ENCODE peak calls at places on chromosomes 4 and X, in four cellular contexts. P, R, J and D are unnamed samples.

GRCh38 chr4:65311120-65311519 is 359.2 kb downstream of the EPHA5 start:
- DNase-seq in P (no peak), R (no peak), J (no peak), D (no peak)

GRCh38 chr4:53591372-53591892 is at the start of gene LNX1:
- DNase-seq in P (no peak), R (no peak), J (peak), D (no peak)

GRCh38 chr4:40523581-40523980 is 106.1 kb downstream of the RBM47 start:
- DNase-seq in P (no peak), R (no peak), J (no peak), D (no peak)

GRCh38 chr4:15506464-15506863 is 36.8 kb downstream of the CC2D2A start:
- DNase-seq in P (no peak), R (no peak), J (no peak), D (no peak)

GRCh38 chr4:77158487-77158861 is 1.5 kb downstream of the CCNG2 start:
- DNase-seq in P (no peak), R (no peak), J (no peak), D (no peak)

GRCh38 chr4:1799364-1799996 is 6.4 kb downstream of the FGFR3 start:
- DNase-seq in P (no peak), R (no peak), J (no peak), D (no peak)

GRCh38 chr4:93409035-93409434 is 419.5 kb upstream of the ATOH1 start:
- DNase-seq in P (no peak), R (no peak), J (no peak), D (no peak)

GRCh38 chrX:32137525-32137924 is 1065.7 kb upstream of the FTHL17 start:
- DNase-seq in P (no peak), R (no peak), J (no peak), D (no peak)

GRCh38 chr4:153265311-153266047 is 61.2 kb downstream of the TRIM2 start:
- DNase-seq in P (no peak), R (no peak), J (no peak), D (no peak)

GRCh38 chr4:147707892-147708672 is 23.8 kb upstream of the ARHGAP10 start:
- DNase-seq in P (no peak), R (no peak), J (no peak), D (no peak)

GRCh38 chr4:112931001-112931400 is 118.5 kb upstream of the ANK2 start:
- DNase-seq in P (no peak), R (no peak), J (no peak), D (no peak)

GRCh38 chr4:10441512-10441911 is 15.7 kb downstream of the ZNF518B start:
- DNase-seq in P (no peak), R (no peak), J (no peak), D (no peak)

GRCh38 chr4:7410470-7410869 is 24.3 kb downstream of the PSAPL1 start:
- DNase-seq in P (no peak), R (no peak), J (peak), D (no peak)

GRCh38 chrX:24005028-24005427 is 22.0 kb downstream of the KLHL15 start:
- DNase-seq in P (no peak), R (no peak), J (no peak), D (no peak)

GRCh38 chr4:165461176-165461835 is 82.5 kb downstream of the CPE start:
- DNase-seq in P (no peak), R (no peak), J (no peak), D (peak)

GRCh38 chr4:151407466-151408379 is 1.3 kb upstream of the FHIP1A start:
- DNase-seq in P (no peak), R (no peak), J (no peak), D (no peak)

GRCh38 chr4:8352368-8353157 is 83.0 kb downstream of the HTRA3 start:
- DNase-seq in P (no peak), R (no peak), J (no peak), D (no peak)

GRCh38 chrX:85084770-85085393 is 81.2 kb downstream of the APOOL start:
- DNase-seq in P (no peak), R (no peak), J (no peak), D (no peak)